ENCODE peak calls at places on chromosome 12, in six cellular contexts. W is activated naive CD8-positive, alpha-beta T cell treated with anti-CD3 and anti-CD28 coated beads for 36 hours; B is iPS-NIHi11; C is cardiac septum; N is B cell; S is NCI-H524. P is an unnamed sample.

GRCh38 chr12:42129595-42130204 is 15.0 kb downstream of the GXYLT1 start:
- DNase-seq in C (no peak), W (no peak), B (peak; percentile 42), S (peak; percentile 72), N (no peak), P (peak; percentile 48)

GRCh38 chr12:52691076-52691764 is 11.0 kb upstream of the KRT1 start:
- DNase-seq in W (peak; percentile 57), B (peak; percentile 78), S (peak; percentile 14), C (no peak), N (peak; percentile 66), P (no peak)

GRCh38 chr12:48972213-48973021 is 882 bp upstream of the WNT10B start:
- DNase-seq in B (no peak), N (peak; percentile 24), S (no peak), W (peak; percentile 64), C (peak; percentile 71), P (peak; percentile 39)

GRCh38 chr12:127550271-127550670 is 716.7 kb upstream of the TMEM132C start:
- DNase-seq in C (no peak), S (no peak), B (no peak), W (no peak), N (no peak), P (peak; percentile 13)

GRCh38 chr12:119024226-119024810 is 43.0 kb downstream of the SRRM4 start:
- DNase-seq in N (no peak), S (peak; percentile 12), C (no peak), B (no peak), W (no peak), P (no peak)

GRCh38 chr12:91893476-91893875 is 252.2 kb downstream of the BTG1 start:
- DNase-seq in B (no peak), S (peak; percentile 12), C (no peak), N (no peak), W (no peak), P (no peak)

GRCh38 chr12:3061858-3062215 is 15.3 kb upstream of the TSPAN9 start:
- DNase-seq in B (no peak), N (no peak), W (no peak), C (no peak), S (no peak), P (peak; percentile 84)

GRCh38 chr12:54145844-54146243 is 42.9 kb downstream of the SMUG1 start:
- DNase-seq in W (no peak), B (no peak), C (no peak), S (no peak), N (no peak), P (no peak)